ENCODE peak calls at places on chromosomes 6 and 20, in nine cellular contexts. T is activated effector memory CD4-positive, alpha-beta T cell treated with anti-CD3 and anti-CD28 coated beads, Interleukin-2, amount 50 U/mL, for 16 hours; N is HuH-7; P is T-helper 17 cell; G is astrocyte of the spinal cord; K is progenitor cell of endocrine pancreas; M is GM23338; I is ACHN; X is Daoy. H is an unnamed sample.

GRCh38 chr20:19493794-19494495 is 264.1 kb upstream of the RIN2 start:
- DNase-seq in P (no peak), G (no peak), M (no peak), I (no peak), N (no peak), T (no peak), X (no peak), K (no peak), H (no peak)

GRCh38 chr20:57476641-57477461 is 48.1 kb downstream of the CTCFL start:
- DNase-seq in X (no peak), M (no peak), G (no peak), K (no peak), P (no peak), T (peak; percentile 37), I (no peak), N (no peak), H (no peak)

GRCh38 chr6:153553627-153554026 is 422.5 kb upstream of the RGS17 start:
- DNase-seq in X (peak; percentile 13), G (no peak), K (no peak), T (no peak), N (no peak), M (peak; percentile 89), P (no peak), I (peak; percentile 14), H (peak; percentile 72)

GRCh38 chr6:49668083-49668511 is 31.5 kb upstream of the RHAG start:
- DNase-seq in M (peak; percentile 18), P (no peak), N (peak; percentile 4), I (no peak), G (no peak), X (no peak), T (no peak), K (no peak), H (peak; percentile 61)

GRCh38 chr20:38871560-38871953 is 54.7 kb upstream of the FAM83D start:
- DNase-seq in M (no peak), K (no peak), G (no peak), N (no peak), I (no peak), P (no peak), X (no peak), T (no peak), H (no peak)

GRCh38 chr6:145887969-145888368 is 73.4 kb upstream of the FBXO30 start:
- DNase-seq in K (no peak), X (no peak), N (no peak), M (peak; percentile 12), P (no peak), T (no peak), G (peak; percentile 38), I (peak; percentile 26), H (peak; percentile 33)

GRCh38 chr6:83403191-83403590 is 27.7 kb downstream of the ME1 start:
- DNase-seq in K (no peak), P (no peak), X (no peak), T (no peak), M (no peak), G (no peak), I (no peak), N (no peak), H (no peak)

GRCh38 chr20:10239954-10240353 is 21.3 kb downstream of the SNAP25 start:
- DNase-seq in T (no peak), M (no peak), P (no peak), G (no peak), N (peak; percentile 58), K (no peak), I (no peak), X (peak; percentile 58), H (peak; percentile 17)

GRCh38 chr6:6920984-6921313 is 186.8 kb upstream of the RREB1 start:
- DNase-seq in M (no peak), I (no peak), T (no peak), X (no peak), P (no peak), G (no peak), N (no peak), K (no peak), H (no peak)

GRCh38 chr6:29924731-29925130 is 17.6 kb upstream of the HLA-A start:
- DNase-seq in K (no peak), X (peak; percentile 54), I (no peak), T (peak; percentile 72), N (no peak), M (no peak), P (no peak), G (no peak), H (no peak)

GRCh38 chr6:145836170-145836569 is 21.6 kb upstream of the FBXO30 start:
- DNase-seq in P (no peak), G (peak; percentile 46), K (no peak), M (peak; percentile 21), I (no peak), T (no peak), N (no peak), X (peak; percentile 36), H (no peak)

GRCh38 chr6:5030596-5031136 is 26.8 kb upstream of the RPP40 start:
- DNase-seq in K (peak; percentile 66), G (peak; percentile 75), X (peak; percentile 92), I (peak; percentile 61), P (peak; percentile 33), N (peak; percentile 74), T (peak; percentile 88), M (peak; percentile 96), H (peak; percentile 98)

GRCh38 chr20:4571759-4572531 is 149.8 kb upstream of the PRND start:
- DNase-seq in T (no peak), N (no peak), G (peak; percentile 62), X (no peak), M (no peak), K (no peak), I (no peak), P (no peak), H (no peak)

GRCh38 chr6:92942549-92942948 is 476.8 kb downstream of the EPHA7 start:
- DNase-seq in P (no peak), K (no peak), T (no peak), I (no peak), G (no peak), X (no peak), N (no peak), M (no peak), H (peak; percentile 56)

GRCh38 chr6:95866732-95867131 is 149.0 kb upstream of the FUT9 start:
- DNase-seq in X (no peak), N (peak; percentile 12), G (no peak), K (no peak), M (peak; percentile 67), T (no peak), I (peak; percentile 14), P (no peak), H (peak; percentile 56)

GRCh38 chr6:16735014-16735413 is 26.2 kb downstream of the ATXN1 start:
- DNase-seq in N (no peak), I (no peak), K (no peak), P (no peak), T (no peak), M (no peak), G (no peak), X (no peak), H (no peak)

GRCh38 chr20:31718952-31719643 is 3.6 kb downstream of the BCL2L1 start:
- DNase-seq in N (no peak), G (no peak), P (no peak), X (no peak), I (no peak), T (no peak), M (peak; percentile 40), K (no peak), H (no peak)

GRCh38 chr6:8064638-8065518 is 689 bp upstream of the BLOC1S5 start:
- DNase-seq in N (no peak), T (no peak), I (peak; percentile 35), M (peak; percentile 41), X (peak; percentile 7), K (no peak), P (no peak), G (no peak), H (peak; percentile 80)

GRCh38 chr6:156998824-156999330 is 221.7 kb downstream of the ARID1B start:
- DNase-seq in X (no peak), T (no peak), G (no peak), P (no peak), I (no peak), N (no peak), M (no peak), K (no peak), H (no peak)

GRCh38 chr6:137850137-137850714 is 16.8 kb upstream of the TNFAIP3 start:
- DNase-seq in X (no peak), G (no peak), K (no peak), M (no peak), I (no peak), P (no peak), T (no peak), N (no peak), H (no peak)

GRCh38 chr6:52365871-52366540 is 4.1 kb downstream of the PAQR8 start:
- DNase-seq in M (no peak), K (no peak), G (peak; percentile 42), N (no peak), X (no peak), I (no peak), P (no peak), T (no peak), H (no peak)

GRCh38 chr6:3261518-3261820 is 2.7 kb downstream of the PSMG4 start:
- DNase-seq in G (no peak), M (no peak), K (no peak), I (no peak), P (no peak), T (no peak), X (no peak), N (no peak), H (no peak)

GRCh38 chr6:491233-491632 is 99.7 kb downstream of the IRF4 start:
- DNase-seq in K (no peak), G (peak; percentile 17), I (no peak), N (no peak), M (no peak), X (no peak), P (no peak), T (peak; percentile 77), H (no peak)

GRCh38 chr20:63230800-63231268 is 4.9 kb upstream of the BIRC7 start:
- DNase-seq in I (no peak), M (peak; percentile 94), P (no peak), X (no peak), G (peak; percentile 54), T (no peak), K (no peak), N (peak; percentile 92), H (peak; percentile 35)

GRCh38 chr6:118965354-118965753 is 30.4 kb upstream of the MCM9 start:
- DNase-seq in K (no peak), M (no peak), X (no peak), N (no peak), G (no peak), T (no peak), I (no peak), P (no peak), H (no peak)

GRCh38 chr20:32888636-32889035 is 29.9 kb downstream of the EFCAB8 start:
- DNase-seq in K (no peak), T (no peak), N (no peak), M (no peak), I (no peak), P (no peak), X (no peak), G (no peak), H (no peak)

GRCh38 chr6:133953634-133954415 is 801 bp downstream of the TBPL1 start:
- DNase-seq in M (peak; percentile 34), I (no peak), X (no peak), G (no peak), N (peak; percentile 20), T (no peak), P (no peak), K (no peak), H (peak; percentile 59)

GRCh38 chr6:72968704-72969103 is 256.6 kb downstream of the KHDC1L start:
- DNase-seq in I (peak; percentile 70), T (no peak), X (peak; percentile 42), M (no peak), K (no peak), N (no peak), P (no peak), G (peak; percentile 40), H (no peak)

GRCh38 chr20:47125553-47126373 is 230.7 kb downstream of the ZMYND8 start:
- DNase-seq in X (no peak), N (no peak), K (no peak), P (no peak), I (no peak), T (no peak), M (peak; percentile 41), G (no peak), H (no peak)

GRCh38 chr20:60352017-60352416 is 393.8 kb downstream of the CDH26 start:
- DNase-seq in M (no peak), K (no peak), T (no peak), X (no peak), N (no peak), I (no peak), G (no peak), P (no peak), H (no peak)

GRCh38 chr6:108365488-108365887 is 70.6 kb downstream of the AFG1L start:
- DNase-seq in K (no peak), P (no peak), T (no peak), N (no peak), G (no peak), I (no peak), M (no peak), X (no peak), H (peak; percentile 81)

H was measured in OCI-M1.